ENCODE peak calls at places on chromosomes 16 and 17, in ten cellular contexts. One of them, this sample, is unnamed.

GRCh38 chr16:27289669-27290068 is 21.1 kb upstream of the NSMCE1 start:
- DNase-seq in esophagus muscularis mucosa: no peak
- DNase-seq in breast epithelium: no peak
- DNase-seq in progenitor cell of endocrine pancreas: no peak
- DNase-seq in PC-3: no peak
- DNase-seq in GM13976: no peak
- DNase-seq in colonic mucosa: no peak
- DNase-seq in testis: no peak
- DNase-seq in endothelial cell: no peak
- DNase-seq in H9: no peak
- DNase-seq in this sample: no peak

GRCh38 chr16:27208809-27209208 is 5.5 kb downstream of the KDM8 start:
- DNase-seq in esophagus muscularis mucosa: no peak
- DNase-seq in breast epithelium: no peak
- DNase-seq in progenitor cell of endocrine pancreas: no peak
- DNase-seq in PC-3: no peak
- DNase-seq in GM13976: no peak
- DNase-seq in colonic mucosa: no peak
- DNase-seq in testis: no peak
- DNase-seq in endothelial cell: no peak
- DNase-seq in H9: no peak
- DNase-seq in this sample: no peak

GRCh38 chr17:33732116-33732515 is 439.0 kb upstream of the ASIC2 start:
- DNase-seq in esophagus muscularis mucosa: no peak
- DNase-seq in breast epithelium: no peak
- DNase-seq in progenitor cell of endocrine pancreas: no peak
- DNase-seq in PC-3: no peak
- DNase-seq in GM13976: peak; percentile 19
- DNase-seq in colonic mucosa: no peak
- DNase-seq in testis: no peak
- DNase-seq in endothelial cell: peak; percentile 31
- DNase-seq in H9: no peak
- DNase-seq in this sample: no peak

GRCh38 chr16:54176376-54176901 is 110.1 kb downstream of the IRX3 start:
- DNase-seq in esophagus muscularis mucosa: no peak
- DNase-seq in breast epithelium: peak; percentile 25
- DNase-seq in progenitor cell of endocrine pancreas: peak; percentile 37
- DNase-seq in PC-3: no peak
- DNase-seq in GM13976: no peak
- DNase-seq in colonic mucosa: no peak
- DNase-seq in testis: no peak
- DNase-seq in endothelial cell: no peak
- DNase-seq in H9: peak; percentile 76
- DNase-seq in this sample: no peak

GRCh38 chr16:8355714-8356113 is 234.6 kb downstream of the TMEM114 start:
- DNase-seq in esophagus muscularis mucosa: no peak
- DNase-seq in breast epithelium: no peak
- DNase-seq in progenitor cell of endocrine pancreas: no peak
- DNase-seq in PC-3: no peak
- DNase-seq in GM13976: no peak
- DNase-seq in colonic mucosa: no peak
- DNase-seq in testis: no peak
- DNase-seq in endothelial cell: no peak
- DNase-seq in H9: no peak
- DNase-seq in this sample: no peak

GRCh38 chr16:19898924-19899604 is 14.4 kb upstream of the GPRC5B start:
- DNase-seq in esophagus muscularis mucosa: no peak
- DNase-seq in breast epithelium: no peak
- DNase-seq in progenitor cell of endocrine pancreas: peak; percentile 29
- DNase-seq in PC-3: peak; percentile 69
- DNase-seq in GM13976: peak; percentile 70
- DNase-seq in colonic mucosa: peak; percentile 55
- DNase-seq in testis: peak; percentile 83
- DNase-seq in endothelial cell: peak; percentile 74
- DNase-seq in H9: peak; percentile 71
- DNase-seq in this sample: peak; percentile 72

GRCh38 chr17:50034504-50035364 is 21.2 kb upstream of the ITGA3 start:
- DNase-seq in esophagus muscularis mucosa: no peak
- DNase-seq in breast epithelium: no peak
- DNase-seq in progenitor cell of endocrine pancreas: no peak
- DNase-seq in PC-3: no peak
- DNase-seq in GM13976: no peak
- DNase-seq in colonic mucosa: no peak
- DNase-seq in testis: no peak
- DNase-seq in endothelial cell: no peak
- DNase-seq in H9: no peak
- DNase-seq in this sample: no peak

GRCh38 chr17:82369211-82369610 is 2.4 kb upstream of the UTS2R start:
- DNase-seq in esophagus muscularis mucosa: no peak
- DNase-seq in breast epithelium: no peak
- DNase-seq in progenitor cell of endocrine pancreas: no peak
- DNase-seq in PC-3: no peak
- DNase-seq in GM13976: no peak
- DNase-seq in colonic mucosa: no peak
- DNase-seq in testis: no peak
- DNase-seq in endothelial cell: no peak
- DNase-seq in H9: no peak
- DNase-seq in this sample: no peak

GRCh38 chr16:27867122-27868110 is 196.1 kb downstream of the GSG1L start:
- DNase-seq in esophagus muscularis mucosa: no peak
- DNase-seq in breast epithelium: no peak
- DNase-seq in progenitor cell of endocrine pancreas: peak; percentile 56
- DNase-seq in PC-3: peak; percentile 75
- DNase-seq in GM13976: peak; percentile 85
- DNase-seq in colonic mucosa: peak; percentile 85
- DNase-seq in testis: peak; percentile 93
- DNase-seq in endothelial cell: peak; percentile 77
- DNase-seq in H9: peak; percentile 93
- DNase-seq in this sample: peak; percentile 83

GRCh38 chr17:11797803-11798202 is 199.5 kb downstream of the ZNF18 start:
- DNase-seq in esophagus muscularis mucosa: no peak
- DNase-seq in breast epithelium: no peak
- DNase-seq in progenitor cell of endocrine pancreas: no peak
- DNase-seq in PC-3: no peak
- DNase-seq in GM13976: no peak
- DNase-seq in colonic mucosa: no peak
- DNase-seq in testis: peak; percentile 65
- DNase-seq in endothelial cell: no peak
- DNase-seq in H9: no peak
- DNase-seq in this sample: no peak

GRCh38 chr17:11795906-11796305 is 197.6 kb downstream of the DNAH9 start:
- DNase-seq in esophagus muscularis mucosa: peak; percentile 42
- DNase-seq in breast epithelium: no peak
- DNase-seq in progenitor cell of endocrine pancreas: no peak
- DNase-seq in PC-3: no peak
- DNase-seq in GM13976: no peak
- DNase-seq in colonic mucosa: no peak
- DNase-seq in testis: no peak
- DNase-seq in endothelial cell: no peak
- DNase-seq in H9: no peak
- DNase-seq in this sample: no peak
- TF ChIP-seq CTCF in esophagus muscularis mucosa: no peak
- TF ChIP-seq CTCF in breast epithelium: no peak
- TF ChIP-seq CTCF in progenitor cell of endocrine pancreas: no peak
- TF ChIP-seq CTCF in PC-3: no peak
- TF ChIP-seq CTCF in GM13976: no peak
- TF ChIP-seq CTCF in colonic mucosa: no peak
- TF ChIP-seq CTCF in testis: no peak
- TF ChIP-seq CTCF in endothelial cell: no peak
- TF ChIP-seq CTCF in H9: no peak
- TF ChIP-seq CTCF in this sample: no peak

GRCh38 chr17:7110617-7111306 is 3.9 kb downstream of the ASGR2 start:
- DNase-seq in esophagus muscularis mucosa: no peak
- DNase-seq in breast epithelium: no peak
- DNase-seq in progenitor cell of endocrine pancreas: no peak
- DNase-seq in PC-3: no peak
- DNase-seq in GM13976: no peak
- DNase-seq in colonic mucosa: no peak
- DNase-seq in testis: no peak
- DNase-seq in endothelial cell: no peak
- DNase-seq in H9: no peak
- DNase-seq in this sample: no peak
- TF ChIP-seq CTCF in esophagus muscularis mucosa: no peak
- TF ChIP-seq CTCF in breast epithelium: no peak
- TF ChIP-seq CTCF in progenitor cell of endocrine pancreas: no peak
- TF ChIP-seq CTCF in PC-3: no peak
- TF ChIP-seq CTCF in GM13976: no peak
- TF ChIP-seq CTCF in colonic mucosa: no peak
- TF ChIP-seq CTCF in testis: no peak
- TF ChIP-seq CTCF in endothelial cell: no peak
- TF ChIP-seq CTCF in H9: no peak
- TF ChIP-seq CTCF in this sample: no peak

GRCh38 chr17:28518578-28518977 is 12.4 kb downstream of the FOXN1 start:
- DNase-seq in esophagus muscularis mucosa: no peak
- DNase-seq in breast epithelium: no peak
- DNase-seq in progenitor cell of endocrine pancreas: no peak
- DNase-seq in PC-3: no peak
- DNase-seq in GM13976: no peak
- DNase-seq in colonic mucosa: no peak
- DNase-seq in testis: no peak
- DNase-seq in endothelial cell: no peak
- DNase-seq in H9: no peak
- DNase-seq in this sample: no peak

GRCh38 chr17:28519236-28519635 is 13.1 kb downstream of the FOXN1 start:
- DNase-seq in esophagus muscularis mucosa: no peak
- DNase-seq in breast epithelium: no peak
- DNase-seq in progenitor cell of endocrine pancreas: no peak
- DNase-seq in PC-3: no peak
- DNase-seq in GM13976: no peak
- DNase-seq in colonic mucosa: no peak
- DNase-seq in testis: no peak
- DNase-seq in endothelial cell: no peak
- DNase-seq in H9: no peak
- DNase-seq in this sample: no peak

GRCh38 chr17:28521296-28522085 is 15.3 kb downstream of the FOXN1 start:
- DNase-seq in esophagus muscularis mucosa: no peak
- DNase-seq in breast epithelium: no peak
- DNase-seq in progenitor cell of endocrine pancreas: no peak
- DNase-seq in PC-3: no peak
- DNase-seq in GM13976: no peak
- DNase-seq in colonic mucosa: no peak
- DNase-seq in testis: no peak
- DNase-seq in endothelial cell: no peak
- DNase-seq in H9: peak; percentile 77
- DNase-seq in this sample: no peak

GRCh38 chr17:28523186-28523585 is 17.0 kb downstream of the FOXN1 start:
- DNase-seq in esophagus muscularis mucosa: no peak
- DNase-seq in breast epithelium: no peak
- DNase-seq in progenitor cell of endocrine pancreas: no peak
- DNase-seq in PC-3: no peak
- DNase-seq in GM13976: no peak
- DNase-seq in colonic mucosa: no peak
- DNase-seq in testis: no peak
- DNase-seq in endothelial cell: no peak
- DNase-seq in H9: no peak
- DNase-seq in this sample: no peak

GRCh38 chr17:28520687-28521086 is 14.5 kb downstream of the FOXN1 start:
- DNase-seq in esophagus muscularis mucosa: no peak
- DNase-seq in breast epithelium: no peak
- DNase-seq in progenitor cell of endocrine pancreas: no peak
- DNase-seq in PC-3: no peak
- DNase-seq in GM13976: no peak
- DNase-seq in colonic mucosa: no peak
- DNase-seq in testis: no peak
- DNase-seq in endothelial cell: no peak
- DNase-seq in H9: no peak
- DNase-seq in this sample: no peak
- TF ChIP-seq CTCF in esophagus muscularis mucosa: no peak
- TF ChIP-seq CTCF in breast epithelium: no peak
- TF ChIP-seq CTCF in progenitor cell of endocrine pancreas: no peak
- TF ChIP-seq CTCF in PC-3: no peak
- TF ChIP-seq CTCF in GM13976: no peak
- TF ChIP-seq CTCF in colonic mucosa: no peak
- TF ChIP-seq CTCF in testis: no peak
- TF ChIP-seq CTCF in endothelial cell: no peak
- TF ChIP-seq CTCF in H9: no peak
- TF ChIP-seq CTCF in this sample: no peak

GRCh38 chr17:8789743-8790142 is 9.4 kb downstream of the MFSD6L start:
- DNase-seq in esophagus muscularis mucosa: peak; percentile 70
- DNase-seq in breast epithelium: no peak
- DNase-seq in progenitor cell of endocrine pancreas: no peak
- DNase-seq in PC-3: no peak
- DNase-seq in GM13976: no peak
- DNase-seq in colonic mucosa: no peak
- DNase-seq in testis: no peak
- DNase-seq in endothelial cell: no peak
- DNase-seq in H9: peak; percentile 42
- DNase-seq in this sample: no peak

GRCh38 chr17:8792646-8793045 is 6.5 kb downstream of the MFSD6L start:
- DNase-seq in esophagus muscularis mucosa: peak; percentile 55
- DNase-seq in breast epithelium: no peak
- DNase-seq in progenitor cell of endocrine pancreas: no peak
- DNase-seq in PC-3: no peak
- DNase-seq in GM13976: no peak
- DNase-seq in colonic mucosa: no peak
- DNase-seq in testis: no peak
- DNase-seq in endothelial cell: no peak
- DNase-seq in H9: peak; percentile 5
- DNase-seq in this sample: no peak

GRCh38 chr17:8791910-8792270 is 7.3 kb downstream of the MFSD6L start:
- DNase-seq in esophagus muscularis mucosa: peak; percentile 24
- DNase-seq in breast epithelium: no peak
- DNase-seq in progenitor cell of endocrine pancreas: no peak
- DNase-seq in PC-3: peak; percentile 38
- DNase-seq in GM13976: no peak
- DNase-seq in colonic mucosa: no peak
- DNase-seq in testis: no peak
- DNase-seq in endothelial cell: no peak
- DNase-seq in H9: peak; percentile 20
- DNase-seq in this sample: peak; percentile 92

GRCh38 chr17:8793649-8794048 is 5.5 kb downstream of the MFSD6L start:
- DNase-seq in esophagus muscularis mucosa: peak; percentile 86
- DNase-seq in breast epithelium: no peak
- DNase-seq in progenitor cell of endocrine pancreas: no peak
- DNase-seq in PC-3: no peak
- DNase-seq in GM13976: no peak
- DNase-seq in colonic mucosa: no peak
- DNase-seq in testis: no peak
- DNase-seq in endothelial cell: no peak
- DNase-seq in H9: no peak
- DNase-seq in this sample: no peak

GRCh38 chr17:8791248-8791909 is 7.8 kb downstream of the MFSD6L start:
- DNase-seq in esophagus muscularis mucosa: no peak
- DNase-seq in breast epithelium: no peak
- DNase-seq in progenitor cell of endocrine pancreas: no peak
- DNase-seq in PC-3: no peak
- DNase-seq in GM13976: no peak
- DNase-seq in colonic mucosa: no peak
- DNase-seq in testis: no peak
- DNase-seq in endothelial cell: no peak
- DNase-seq in H9: peak; percentile 8
- DNase-seq in this sample: no peak
- TF ChIP-seq CTCF in esophagus muscularis mucosa: no peak
- TF ChIP-seq CTCF in breast epithelium: no peak
- TF ChIP-seq CTCF in progenitor cell of endocrine pancreas: peak; percentile 51
- TF ChIP-seq CTCF in PC-3: peak; percentile 37
- TF ChIP-seq CTCF in GM13976: no peak
- TF ChIP-seq CTCF in colonic mucosa: no peak
- TF ChIP-seq CTCF in testis: no peak
- TF ChIP-seq CTCF in endothelial cell: peak; percentile 58
- TF ChIP-seq CTCF in H9: peak; percentile 64
- TF ChIP-seq CTCF in this sample: peak; percentile 3

GRCh38 chr17:7782237-7782636 is 51.8 kb upstream of the KDM6B start:
- DNase-seq in esophagus muscularis mucosa: no peak
- DNase-seq in breast epithelium: no peak
- DNase-seq in progenitor cell of endocrine pancreas: no peak
- DNase-seq in PC-3: peak; percentile 43
- DNase-seq in GM13976: no peak
- DNase-seq in colonic mucosa: no peak
- DNase-seq in testis: no peak
- DNase-seq in endothelial cell: no peak
- DNase-seq in H9: no peak
- DNase-seq in this sample: peak; percentile 56
- TF ChIP-seq CTCF in esophagus muscularis mucosa: no peak
- TF ChIP-seq CTCF in breast epithelium: no peak
- TF ChIP-seq CTCF in progenitor cell of endocrine pancreas: no peak
- TF ChIP-seq CTCF in PC-3: peak; percentile 57
- TF ChIP-seq CTCF in GM13976: no peak
- TF ChIP-seq CTCF in colonic mucosa: no peak
- TF ChIP-seq CTCF in testis: no peak
- TF ChIP-seq CTCF in endothelial cell: no peak
- TF ChIP-seq CTCF in H9: no peak
- TF ChIP-seq CTCF in this sample: peak; percentile 13

This sample was measured in cardiac fibroblast.